ENCODE peak calls at places on chromosomes 7 and 10, in four cellular contexts. L is mesendoderm, D is IMR-90, V is H1. J is an unnamed sample. For H3K4me1, the result is how much of the 10 kb centered on the place peaks cover.

GRCh38 chr10:97332586-97333350 is 1.8 kb downstream of the FRAT2 start:
- DNase-seq in D (peak), V (no peak), L (peak), J (peak)

GRCh38 chr7:144975882-144976281 is 140.0 kb upstream of the TPK1 start:
- DNase-seq in D (no peak), V (no peak), L (no peak), J (no peak)

GRCh38 chr7:27262121-27262520 is 19.5 kb downstream of the EVX1 start:
- DNase-seq in V (no peak), L (no peak), D (no peak), J (no peak)

GRCh38 chr10:2921956-2922680 is 145.2 kb upstream of the PFKP start:
- DNase-seq in V (no peak), D (peak), L (no peak), J (no peak)

GRCh38 chr10:117442944-117443676 is 67.9 kb upstream of the PDZD8 start:
- DNase-seq in V (peak), D (peak), L (peak), J (peak)

GRCh38 chr7:76507723-76508406 is 2.5 kb upstream of the UPK3B start:
- DNase-seq in L (no peak), D (no peak), V (no peak), J (peak)

GRCh38 chr7:38822556-38822955 is 86.4 kb downstream of the VPS41 start:
- DNase-seq in D (peak), L (no peak), V (no peak), J (no peak)

GRCh38 chr10:124301736-124302135 is 117.0 kb downstream of the OAT start:
- DNase-seq in D (no peak), L (no peak), V (no peak), J (no peak)

GRCh38 chr10:34816067-34817002 is 1.2 kb upstream of the PARD3 start:
- DNase-seq in L (peak), D (peak), V (no peak), J (peak)

GRCh38 chr10:98030991-98031431 is 590 bp upstream of the CRTAC1 start:
- DNase-seq in L (peak), D (no peak), V (peak), J (peak)

GRCh38 chr10:526651-527312 is 162.7 kb downstream of the DIP2C start:
- DNase-seq in L (peak), V (no peak), D (no peak), J (peak)

GRCh38 chr7:119377-120163 is 72.8 kb upstream of the FAM20C start:
- DNase-seq in L (no peak), V (no peak), D (no peak), J (no peak)

GRCh38 chr7:100584677-100585510 is 1.0 kb downstream of the LRCH4 start:
- DNase-seq in D (peak), V (no peak), L (peak), J (peak)

GRCh38 chr7:233456-234035 is 41.2 kb downstream of the FAM20C start:
- DNase-seq in D (peak), V (no peak), L (no peak), J (no peak)

GRCh38 chr7:94348142-94348541 is 46.6 kb upstream of the COL1A2 start:
- DNase-seq in V (no peak), L (peak), D (peak), J (no peak)

GRCh38 chr7:23012797-23013714 is 874 bp downstream of the HYCC1 start:
- DNase-seq in L (peak), D (no peak), V (peak), J (peak)

GRCh38 chr7:127865466-127865865 is 165.8 kb downstream of the LRRC4 start:
- DNase-seq in D (peak), L (peak), V (no peak), J (no peak)

GRCh38 chr7:81526971-81527370 is 242.9 kb downstream of the HGF start:
- DNase-seq in D (no peak), L (no peak), V (no peak), J (no peak)

GRCh38 chr7:81529785-81530184 is 240.1 kb downstream of the HGF start:
- DNase-seq in L (no peak), V (no peak), D (no peak), J (no peak)

GRCh38 chr7:81525901-81526300 is 243.9 kb downstream of the HGF start:
- DNase-seq in L (peak), D (no peak), V (no peak), J (no peak)

GRCh38 chr7:81527651-81528050 is 242.2 kb downstream of the HGF start:
- DNase-seq in L (peak), D (no peak), V (no peak), J (no peak)
- H4K5ac ChIP-seq in L (no peak), D (no peak), V (no peak), J (no peak)

DNA sequence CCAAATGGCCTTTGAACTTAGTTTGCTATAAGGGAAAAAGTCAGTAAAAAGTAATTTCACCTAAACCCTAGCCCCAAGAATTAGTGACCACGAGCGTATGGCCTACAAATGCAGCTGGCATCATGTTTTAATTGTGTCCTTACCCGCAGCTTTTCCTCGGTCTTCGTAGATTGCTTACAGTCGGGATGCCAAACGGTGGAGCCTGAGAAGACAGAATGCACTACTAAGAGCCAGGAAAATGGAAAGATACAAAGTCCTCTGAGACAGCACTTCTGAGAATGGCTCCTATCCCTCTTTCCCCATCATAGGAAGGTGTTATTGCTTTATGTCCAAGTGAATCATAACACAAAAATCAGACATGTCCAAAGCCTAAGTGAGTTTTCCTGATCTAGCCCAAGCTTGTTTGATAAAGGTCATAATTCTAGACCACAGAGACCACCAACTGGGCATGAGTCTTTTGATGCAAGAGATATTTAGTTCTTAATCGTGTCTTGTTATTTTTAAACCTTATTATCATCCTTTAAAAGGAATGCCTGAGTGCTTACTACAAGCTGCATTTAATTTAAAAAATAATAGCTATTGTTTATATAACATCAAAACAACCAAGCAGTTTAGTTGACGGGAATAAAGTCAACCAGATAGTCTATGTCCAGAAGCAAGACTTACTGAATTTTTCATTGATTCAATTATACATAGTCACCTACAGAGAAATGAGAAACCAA is 83.7 kb upstream of the AFAP1L2 start:
- DNase-seq in L (no peak), V (no peak), D (peak), J (no peak)
- H3K27ac ChIP-seq in L (no peak), V (no peak), D (no peak), J (no peak)

GRCh38 chr7:157463245-157463644 is 126.4 kb downstream of the DNAJB6 start:
- DNase-seq in D (no peak), L (no peak), V (no peak), J (no peak)
- H3K4me1 ChIP-seq in D (under half), L (under half), V (under half), J (under half)

DNA sequence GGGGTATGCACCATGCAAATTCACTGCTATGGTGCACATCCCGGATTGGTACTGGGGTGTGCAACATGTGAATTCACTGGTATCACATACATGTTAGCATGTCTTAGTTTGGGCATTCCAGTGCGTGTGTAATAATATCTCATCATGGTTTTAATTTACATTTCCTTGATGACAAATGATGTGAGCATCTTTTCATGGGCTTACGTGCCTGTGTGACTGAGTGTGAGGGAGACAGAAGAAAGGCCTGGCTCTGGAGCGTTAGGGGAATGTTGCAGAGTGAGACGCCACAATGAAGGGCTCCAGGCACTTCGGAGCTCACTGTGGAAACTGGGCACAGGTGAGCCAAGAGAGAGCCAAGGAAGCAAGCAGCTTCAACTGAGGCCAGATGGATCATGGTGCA is 162.6 kb downstream of the UBE2H start:
- DNase-seq in L (no peak), V (no peak), D (peak), J (no peak)
- H4K5ac ChIP-seq in L (no peak), V (no peak), D (no peak), J (no peak)

DNA sequence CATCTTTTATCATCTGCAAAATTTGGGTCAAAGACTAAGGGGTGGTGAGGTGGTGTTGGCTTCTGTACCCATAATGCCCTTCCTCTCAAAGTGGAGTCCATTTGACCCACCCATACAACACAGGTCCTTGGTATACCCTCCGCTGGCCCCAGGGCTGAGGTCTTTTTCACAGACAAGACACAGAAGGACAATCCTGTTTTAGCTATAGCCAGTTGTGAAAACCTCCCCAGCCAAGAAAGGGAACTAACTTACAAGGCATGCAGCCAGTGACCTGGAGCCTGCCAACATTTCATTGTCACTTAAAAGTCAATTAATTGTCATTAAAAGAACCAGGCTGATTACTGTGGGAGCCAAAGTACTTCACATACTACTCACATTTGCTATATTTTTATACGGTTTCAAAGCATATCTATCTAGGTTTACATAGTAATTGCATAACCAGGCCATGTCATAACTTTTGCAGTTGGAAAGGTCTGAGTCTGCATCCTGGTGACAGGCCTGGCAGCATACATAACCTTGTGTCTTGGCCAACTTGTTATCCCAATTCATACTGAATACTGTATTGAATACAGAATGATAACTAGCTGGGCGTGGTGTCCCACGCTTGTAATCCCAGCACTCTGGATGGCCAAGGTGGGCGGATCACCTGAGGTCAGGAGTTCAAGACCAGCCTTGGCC is 31.1 kb downstream of the NRBF2 start:
- DNase-seq in L (no peak), D (peak), V (no peak), J (no peak)
- H3K27ac ChIP-seq in L (no peak), D (no peak), V (no peak), J (no peak)

GRCh38 chr10:103584216-103585010 is 90.9 kb downstream of the NEURL1 start:
- DNase-seq in V (no peak), L (no peak), D (no peak), J (no peak)

GRCh38 chr10:103582331-103583123 is 89.0 kb downstream of the NEURL1 start:
- DNase-seq in L (no peak), V (no peak), D (no peak), J (no peak)

GRCh38 chr10:103587073-103587472 is 93.6 kb downstream of the NEURL1 start:
- DNase-seq in D (no peak), L (no peak), V (no peak), J (no peak)

GRCh38 chr10:103583871-103584215 is 90.3 kb downstream of the NEURL1 start:
- DNase-seq in L (no peak), V (no peak), D (no peak), J (no peak)

GRCh38 chr10:103585011-103585405 is 91.5 kb downstream of the NEURL1 start:
- DNase-seq in L (no peak), V (no peak), D (no peak), J (no peak)
- H3K4me1 ChIP-seq in L (under half), V (under half), D (under half), J (under half)

DNA sequence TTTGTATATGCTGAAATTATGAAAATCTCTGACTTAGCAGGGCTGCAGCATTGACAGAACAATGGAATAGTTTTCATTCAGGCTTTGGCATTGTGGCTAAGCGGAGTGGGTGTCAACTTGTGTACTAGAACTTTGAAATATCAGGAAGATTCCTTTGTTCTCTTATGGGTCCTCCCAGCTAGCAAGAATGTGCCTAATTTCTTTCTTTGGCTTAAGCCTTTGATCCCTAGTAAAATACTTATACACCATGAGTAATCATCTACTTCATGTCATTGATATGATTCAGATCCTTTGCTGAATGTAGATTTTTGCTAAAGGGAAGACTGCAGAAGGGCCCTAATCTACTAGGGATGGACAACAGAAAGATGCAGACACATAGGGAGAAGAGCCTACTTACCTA is 6.2 kb downstream of the AVL9 start:
- DNase-seq in L (no peak), V (no peak), D (peak), J (no peak)
- H4K5ac ChIP-seq in L (no peak), V (no peak), D (no peak), J (no peak)

DNA sequence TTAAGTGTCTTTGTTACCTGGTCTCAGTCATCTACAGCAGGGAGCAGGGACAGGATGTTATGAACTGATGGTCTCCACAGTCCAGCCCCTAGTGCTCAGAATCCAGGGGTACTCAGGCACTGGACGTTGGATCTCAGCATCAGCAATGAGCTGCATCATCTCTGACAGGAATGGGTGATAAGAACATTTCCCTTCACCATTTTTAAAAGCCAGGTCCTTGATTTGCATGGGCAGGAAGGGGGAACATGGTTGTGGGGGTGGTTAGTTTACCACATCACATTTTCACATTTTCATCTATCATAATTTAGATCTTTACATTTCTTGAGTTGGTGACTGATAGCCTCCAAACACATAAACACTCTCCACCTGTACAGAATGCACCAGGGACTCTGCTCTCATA is 427.8 kb upstream of the NPVF start:
- DNase-seq in V (no peak), D (no peak), L (no peak), J (no peak)
- H3K27ac ChIP-seq in V (no peak), D (no peak), L (no peak), J (no peak)

GRCh38 chr7:29329686-29330085 is 135.1 kb downstream of the CHN2 start:
- DNase-seq in L (no peak), V (no peak), D (no peak), J (no peak)

GRCh38 chr7:29330136-29330535 is 135.6 kb downstream of the CHN2 start:
- DNase-seq in L (no peak), D (no peak), V (no peak), J (no peak)

GRCh38 chr7:29331163-29331562 is 136.6 kb downstream of the CHN2 start:
- DNase-seq in V (no peak), D (no peak), L (no peak), J (no peak)

GRCh38 chr7:29332875-29333482 is 138.4 kb downstream of the CHN2 start:
- DNase-seq in D (no peak), L (no peak), V (no peak), J (no peak)

DNA sequence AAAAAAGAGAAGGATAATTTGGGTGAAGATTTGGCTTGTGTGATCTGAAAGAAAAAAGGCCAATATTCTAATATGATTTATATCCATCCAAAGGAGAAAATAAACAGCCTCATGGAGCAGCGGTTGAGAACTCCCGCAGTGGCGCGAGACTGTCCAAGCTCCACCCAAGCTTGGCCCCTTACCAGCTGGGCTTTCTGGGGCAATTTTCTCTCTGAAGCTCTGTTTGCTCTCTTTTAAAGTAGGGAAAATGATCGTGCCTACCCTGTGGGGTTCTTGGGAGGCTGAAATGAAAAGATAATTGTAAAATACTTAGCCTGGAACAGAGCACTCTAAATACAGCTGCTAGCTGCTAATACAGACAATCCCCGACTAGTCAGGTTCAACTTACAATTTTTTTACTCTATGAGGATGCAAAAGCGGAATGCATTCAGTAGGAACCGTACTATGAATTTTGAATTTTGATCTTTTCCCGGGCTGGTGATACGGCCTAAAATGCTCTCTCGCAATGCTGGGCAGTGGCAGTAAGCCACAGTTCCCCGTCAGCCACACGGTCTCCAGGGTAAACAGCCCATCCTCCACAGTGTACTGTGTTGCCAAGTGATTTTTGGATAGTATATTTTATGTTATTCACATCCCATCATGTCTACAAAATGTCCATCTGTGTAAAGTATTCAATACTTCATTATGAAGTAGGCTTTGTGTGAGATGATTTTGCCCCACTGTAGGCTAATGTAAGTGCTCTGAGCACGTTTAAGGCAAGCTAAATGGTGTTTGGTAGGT is 137.6 kb downstream of the CHN2 start:
- DNase-seq in L (no peak), V (no peak), D (no peak), J (no peak)
- H3K4me1 ChIP-seq in L (under half), V (under half), D (under half), J (under half)

J was measured in H9.